ENCODE peak calls at places on chromosomes 1 and 21, in eight cellular contexts. G, P, Z, W, L, N, X and R are unnamed samples. For H3K4me1, the result is how much of the 10 kb centered on the place peaks cover.

GRCh38 chr1:169906938-169907337 is 13.2 kb upstream of the SCYL3 start:
- DNase-seq in G (peak), P (no peak), Z (no peak), W (no peak), L (no peak), N (no peak), X (no peak), R (no peak)

GRCh38 chr1:4585216-4585615 is 69.2 kb upstream of the AJAP1 start:
- DNase-seq in G (no peak), P (peak), Z (no peak), W (no peak), L (peak), N (no peak), X (no peak), R (no peak)

GRCh38 chr1:163472267-163472666 is 150.5 kb downstream of the NUF2 start:
- DNase-seq in G (no peak), P (peak), Z (no peak), W (no peak), L (no peak), N (no peak), X (no peak), R (no peak)

GRCh38 chr21:36839735-36840134 is 126.7 kb downstream of the HLCS start:
- DNase-seq in G (no peak), P (no peak), Z (no peak), W (no peak), L (no peak), N (no peak), X (no peak), R (no peak)

GRCh38 chr1:227788279-227789041 is 27.0 kb upstream of the PRSS38 start:
- DNase-seq in G (peak), P (peak), Z (no peak), W (peak), L (peak), N (peak), X (peak), R (peak)

GRCh38 chr21:45404726-45405270 is at the start of gene COL18A1:
- DNase-seq in G (peak), P (no peak), Z (no peak), W (peak), L (peak), N (peak), X (peak), R (no peak)

GRCh38 chr1:32770221-32770731 is 46.9 kb downstream of the YARS1 start:
- DNase-seq in G (no peak), P (no peak), Z (no peak), W (no peak), L (no peak), N (no peak), X (no peak), R (no peak)

GRCh38 chr1:41813755-41814694 is 104.7 kb downstream of the HIVEP3 start:
- DNase-seq in G (no peak), P (no peak), Z (no peak), W (no peak), L (peak), N (no peak), X (no peak), R (no peak)

GRCh38 chr1:31155216-31155806 is 84.4 kb downstream of the NKAIN1 start:
- DNase-seq in G (peak), P (peak), Z (peak), W (peak), L (peak), N (peak), X (peak), R (peak)

GRCh38 chr1:19622204-19622603 is 21.9 kb upstream of the NBL1 start:
- DNase-seq in G (peak), P (no peak), Z (no peak), W (no peak), L (no peak), N (no peak), X (no peak), R (no peak)

GRCh38 chr1:24873148-24873547 is 56.9 kb downstream of the RUNX3 start:
- DNase-seq in G (no peak), P (no peak), Z (no peak), W (no peak), L (no peak), N (no peak), X (no peak), R (no peak)

GRCh38 chr1:189619682-189620332 is 857.9 kb downstream of the BRINP3 start:
- DNase-seq in G (peak), P (no peak), Z (no peak), W (no peak), L (no peak), N (no peak), X (no peak), R (no peak)

GRCh38 chr1:103129255-103129654 is 20.9 kb upstream of the COL11A1 start:
- DNase-seq in G (peak), P (no peak), Z (no peak), W (no peak), L (no peak), N (no peak), X (no peak), R (no peak)

GRCh38 chr1:29639741-29640427 is 403.6 kb downstream of the PTPRU start:
- DNase-seq in G (peak), P (no peak), Z (no peak), W (no peak), L (no peak), N (no peak), X (no peak), R (peak)

DNA sequence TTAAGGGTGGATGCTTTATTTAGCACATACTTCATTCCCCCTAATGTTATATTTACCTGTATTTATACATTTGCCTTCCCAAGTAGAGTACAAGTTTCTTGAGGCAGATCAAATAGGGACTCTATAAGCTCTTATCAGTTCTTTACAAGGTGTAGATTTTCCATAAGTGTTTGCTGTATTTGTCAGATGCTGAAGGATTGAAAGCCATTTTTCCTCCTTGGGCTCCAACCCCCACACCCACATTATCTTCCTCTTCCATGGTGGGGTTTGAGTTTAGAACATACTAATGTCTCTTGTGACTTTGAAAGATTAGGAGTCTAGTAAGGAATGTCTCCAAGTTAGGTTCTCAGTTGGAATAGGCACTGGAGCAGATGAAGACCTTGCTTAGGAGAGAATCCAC is 2.4 kb upstream of the CHI3L2 start:
- DNase-seq in G (no peak), P (no peak), Z (no peak), W (no peak), L (no peak), N (no peak), X (no peak), R (no peak)
- H3K4me1 ChIP-seq in G (under half), P (under half), Z (half or more), W (under half), L (under half), N (under half), X (under half), R (under half)

GRCh38 chr21:15592271-15592860 is 137.4 kb upstream of the USP25 start:
- DNase-seq in G (peak), P (peak), Z (no peak), W (no peak), L (no peak), N (no peak), X (no peak), R (no peak)
- H3K4me1 ChIP-seq in G (under half), P (under half), Z (under half), W (under half), L (under half), N (under half), X (under half), R (under half)

GRCh38 chr21:38144193-38144592 is 112.6 kb upstream of the KCNJ15 start:
- DNase-seq in G (no peak), P (no peak), Z (no peak), W (no peak), L (no peak), N (no peak), X (no peak), R (no peak)

GRCh38 chr21:38142226-38142625 is 114.6 kb upstream of the KCNJ15 start:
- DNase-seq in G (no peak), P (no peak), Z (no peak), W (no peak), L (no peak), N (no peak), X (no peak), R (no peak)

GRCh38 chr21:38139380-38140168 is 117.2 kb upstream of the KCNJ15 start:
- DNase-seq in G (peak), P (no peak), Z (no peak), W (no peak), L (no peak), N (no peak), X (no peak), R (no peak)

GRCh38 chr21:38136201-38136600 is 120.6 kb upstream of the KCNJ15 start:
- DNase-seq in G (no peak), P (no peak), Z (no peak), W (no peak), L (no peak), N (no peak), X (no peak), R (no peak)

DNA sequence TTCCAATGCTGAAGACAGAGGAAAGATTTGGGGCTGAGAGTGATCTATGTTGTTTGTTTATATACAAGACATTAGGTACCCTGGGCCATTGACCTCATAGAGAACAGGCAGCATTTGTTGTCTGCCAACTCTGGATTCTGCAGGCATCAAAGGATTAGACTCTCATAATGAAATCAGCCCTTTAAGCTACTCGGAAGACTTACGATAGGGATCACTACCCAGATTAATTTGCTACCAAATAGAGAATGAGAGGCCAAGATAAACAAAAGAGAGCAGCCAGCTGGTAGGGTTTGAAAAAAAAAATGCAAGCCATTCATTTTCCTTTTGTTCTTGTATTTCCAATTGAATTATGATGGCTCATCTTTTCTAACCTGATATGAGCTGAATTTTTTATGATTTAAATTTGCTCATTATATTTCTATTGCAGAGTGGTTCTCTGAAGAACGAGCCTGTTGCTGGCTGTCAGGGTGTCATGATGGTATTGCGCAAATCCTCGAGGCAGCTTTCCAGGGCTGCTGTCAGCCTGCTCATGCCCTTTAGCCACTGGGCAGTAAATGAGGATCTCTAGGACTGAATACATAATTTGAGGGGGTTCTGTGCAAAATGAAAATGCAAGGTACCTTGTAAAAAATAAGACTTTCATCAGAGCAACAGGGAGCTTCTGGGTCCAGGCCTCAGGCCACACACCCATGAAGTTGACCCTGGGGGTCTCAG is 116.4 kb upstream of the KCNJ15 start:
- DNase-seq in G (peak), P (no peak), Z (no peak), W (no peak), L (peak), N (peak), X (peak), R (no peak)
- H3K4me1 ChIP-seq in G (under half), P (under half), Z (under half), W (under half), L (under half), N (under half), X (under half), R (under half)

GRCh38 chr1:211580303-211580687 is 1.3 kb upstream of the SLC30A1 start:
- DNase-seq in G (peak), P (no peak), Z (no peak), W (no peak), L (no peak), N (no peak), X (no peak), R (no peak)

GRCh38 chr1:211577826-211578639 is 928 bp downstream of the SLC30A1 start:
- DNase-seq in G (peak), P (peak), Z (peak), W (peak), L (peak), N (peak), X (peak), R (peak)

GRCh38 chr1:211577277-211577825 is 1.6 kb downstream of the SLC30A1 start:
- DNase-seq in G (no peak), P (peak), Z (no peak), W (no peak), L (no peak), N (no peak), X (no peak), R (no peak)

GRCh38 chr1:211579434-211580302 is 707 bp upstream of the SLC30A1 start:
- DNase-seq in G (peak), P (peak), Z (no peak), W (peak), L (no peak), N (peak), X (peak), R (peak)

DNA sequence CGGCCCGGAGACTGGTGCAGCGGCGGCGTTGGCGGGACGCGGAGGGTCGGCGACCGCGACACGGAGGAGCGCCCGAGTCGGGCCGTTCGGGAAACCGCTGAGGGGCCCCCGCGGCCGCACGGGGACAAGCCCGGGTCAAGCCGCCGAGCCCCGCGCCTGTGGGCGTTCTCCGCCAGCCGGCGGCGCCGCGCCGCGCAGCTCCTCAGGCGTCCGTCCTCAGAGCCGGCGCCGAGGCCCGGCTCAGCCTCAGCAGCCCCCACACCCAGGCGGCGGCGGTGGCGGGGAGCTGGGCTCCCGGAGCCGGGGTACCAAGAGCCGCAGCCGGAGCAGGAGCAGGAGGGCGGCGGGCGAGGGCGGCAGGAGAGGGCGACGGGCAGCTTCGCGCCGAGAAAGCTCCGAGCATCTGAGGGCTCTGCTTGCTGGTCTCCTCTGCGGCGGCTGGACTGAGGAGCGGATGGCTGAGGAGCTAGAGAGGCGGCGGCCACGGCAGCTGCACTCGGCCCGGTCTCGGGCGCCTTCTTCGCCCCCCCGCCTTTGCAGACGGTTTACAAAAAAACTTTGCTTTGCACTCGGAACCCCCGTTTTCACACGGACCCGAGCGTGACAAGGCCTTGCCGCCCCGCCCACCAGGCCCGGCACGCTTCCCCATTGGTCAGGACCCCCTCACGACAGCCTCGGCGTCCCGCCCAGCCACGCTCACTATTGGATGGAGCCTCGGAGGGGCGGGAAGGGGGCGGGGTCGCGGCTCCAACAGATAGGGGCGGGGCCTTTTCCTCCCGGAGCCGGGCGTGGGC is at the start of gene SLC30A1:
- DNase-seq in G (peak), P (peak), Z (peak), W (peak), L (peak), N (peak), X (peak), R (peak)
- H3K4me1 ChIP-seq in G (half or more), P (under half), Z (under half), W (under half), L (under half), N (under half), X (under half), R (under half)

GRCh38 chr1:200345516-200345915 is 64.3 kb downstream of the ZNF281 start:
- DNase-seq in G (no peak), P (peak), Z (no peak), W (no peak), L (no peak), N (no peak), X (no peak), R (no peak)
- H3K4me1 ChIP-seq in G (under half), P (under half), Z (under half), W (under half), L (under half), N (under half), X (under half), R (under half)